ENCODE peak calls at places on chromosome 11, in nine cellular contexts. U, Q, Y, X, M, D, T, F and R are unnamed samples.

GRCh38 chr11:57182896-57183295 is 1.1 kb downstream of the LRRC55 start:
- DNase-seq in F (no peak), Q (no peak), Y (no peak), D (no peak), T (no peak), U (no peak), M (no peak), X (no peak), R (no peak)

GRCh38 chr11:43462359-43462758 is 103.6 kb downstream of the TTC17 start:
- DNase-seq in Q (no peak), U (no peak), M (no peak), D (no peak), F (no peak), T (no peak), Y (no peak), X (no peak), R (no peak)

GRCh38 chr11:66080055-66080817 is 10.2 kb downstream of the PACS1 start:
- DNase-seq in Y (peak), M (no peak), F (no peak), T (peak), Q (peak), X (no peak), U (peak), D (no peak), R (no peak)

GRCh38 chr11:67504023-67504949 is 877 bp downstream of the PITPNM1 start:
- DNase-seq in Q (peak), Y (peak), X (no peak), F (no peak), T (no peak), D (peak), U (peak), M (no peak), R (peak)

GRCh38 chr11:94885133-94885532 is 88.2 kb downstream of the CWC15 start:
- DNase-seq in D (no peak), M (no peak), X (no peak), U (no peak), T (no peak), Y (no peak), F (peak), Q (no peak), R (no peak)

GRCh38 chr11:61922539-61922938 is 5.2 kb upstream of the RAB3IL1 start:
- DNase-seq in U (no peak), X (peak), F (no peak), M (no peak), Q (no peak), D (peak), T (peak), Y (no peak), R (peak)

GRCh38 chr11:122690801-122691649 is 35.5 kb downstream of the UBASH3B start:
- DNase-seq in D (no peak), U (no peak), T (no peak), X (peak), F (no peak), Q (no peak), Y (no peak), M (no peak), R (no peak)

GRCh38 chr11:8365542-8365941 is 101.9 kb upstream of the LMO1 start:
- DNase-seq in Y (no peak), M (no peak), T (no peak), Q (no peak), D (no peak), U (no peak), F (no peak), X (no peak), R (peak)

GRCh38 chr11:82883853-82884252 is 16.4 kb downstream of the PRCP start:
- DNase-seq in T (no peak), U (no peak), Y (no peak), Q (no peak), M (no peak), F (no peak), X (peak), D (no peak), R (no peak)

GRCh38 chr11:124898711-124899110 is 1.0 kb upstream of the ROBO4 start:
- DNase-seq in T (no peak), U (no peak), Y (no peak), F (peak), X (no peak), Q (peak), D (no peak), M (no peak), R (no peak)

GRCh38 chr11:20599424-20600346 is at the start of gene SLC6A5:
- DNase-seq in F (peak), T (no peak), M (no peak), X (peak), D (peak), U (peak), Q (peak), Y (peak), R (peak)

GRCh38 chr11:72038491-72038890 is 39.8 kb downstream of the IL18BP start:
- DNase-seq in X (no peak), Y (no peak), M (no peak), U (no peak), Q (no peak), D (no peak), F (no peak), T (peak), R (no peak)

GRCh38 chr11:115081972-115082371 is 403.6 kb downstream of the NXPE2 start:
- DNase-seq in Y (no peak), X (no peak), T (no peak), D (no peak), F (no peak), M (no peak), Q (no peak), U (no peak), R (no peak)